ENCODE peak calls at places on chromosomes 1 and 21, in four cellular contexts. One of them, this sample, is unnamed.

GRCh38 chr1:209697082-209697481 is 7.6 kb upstream of the HSD11B1 start:
- DNase-seq in A549: no peak
- DNase-seq in neural progenitor cell: no peak
- DNase-seq in fibroblast of lung: no peak
- DNase-seq in this sample: peak; percentile 12

GRCh38 chr1:54606096-54606989 is 17.0 kb downstream of the FAM151A start:
- DNase-seq in A549: no peak
- DNase-seq in neural progenitor cell: no peak
- DNase-seq in fibroblast of lung: no peak
- DNase-seq in this sample: no peak

GRCh38 chr1:86500731-86501130 is 32.0 kb downstream of the CLCA1 start:
- DNase-seq in neural progenitor cell: no peak
- DNase-seq in fibroblast of lung: peak; percentile 21
- DNase-seq in A549: no peak
- DNase-seq in this sample: no peak

GRCh38 chr1:176878750-176879536 is 285.6 kb downstream of the ASTN1 start:
- DNase-seq in A549: no peak
- DNase-seq in fibroblast of lung: no peak
- DNase-seq in neural progenitor cell: peak; percentile 49
- DNase-seq in this sample: peak; percentile 17

GRCh38 chr1:76950306-76950705 is 83.0 kb downstream of the ST6GALNAC5 start:
- DNase-seq in A549: no peak
- DNase-seq in neural progenitor cell: no peak
- DNase-seq in fibroblast of lung: no peak
- DNase-seq in this sample: no peak

GRCh38 chr1:73914994-73915393 is 283.0 kb downstream of the LRRIQ3 start:
- DNase-seq in A549: no peak
- DNase-seq in fibroblast of lung: no peak
- DNase-seq in neural progenitor cell: peak; percentile 60
- DNase-seq in this sample: no peak

GRCh38 chr1:101188311-101188710 is 48.5 kb upstream of the S1PR1 start:
- DNase-seq in A549: no peak
- DNase-seq in neural progenitor cell: no peak
- DNase-seq in fibroblast of lung: peak; percentile 35
- DNase-seq in this sample: no peak

GRCh38 chr1:20666804-20667203 is 5.6 kb upstream of the DDOST start:
- DNase-seq in A549: peak; percentile 46
- DNase-seq in fibroblast of lung: no peak
- DNase-seq in neural progenitor cell: no peak
- DNase-seq in this sample: peak; percentile 37

GRCh38 chr1:228076796-228077430 is 5.6 kb upstream of the ARF1 start:
- DNase-seq in A549: no peak
- DNase-seq in fibroblast of lung: no peak
- DNase-seq in neural progenitor cell: no peak
- DNase-seq in this sample: no peak

GRCh38 chr1:147890177-147890790 is 12.3 kb upstream of the GJA8 start:
- DNase-seq in fibroblast of lung: peak; percentile 41
- DNase-seq in A549: peak; percentile 60
- DNase-seq in neural progenitor cell: peak; percentile 92
- DNase-seq in this sample: peak; percentile 80

GRCh38 chr1:107622975-107623374 is 342.0 kb downstream of the VAV3 start:
- DNase-seq in neural progenitor cell: no peak
- DNase-seq in fibroblast of lung: peak; percentile 41
- DNase-seq in A549: no peak
- DNase-seq in this sample: no peak

GRCh38 chr1:64906447-64906846 is 59.9 kb downstream of the JAK1 start:
- DNase-seq in A549: no peak
- DNase-seq in fibroblast of lung: no peak
- DNase-seq in neural progenitor cell: no peak
- DNase-seq in this sample: no peak

GRCh38 chr21:31923756-31924155 is 50.9 kb downstream of the HUNK start:
- DNase-seq in fibroblast of lung: no peak
- DNase-seq in neural progenitor cell: no peak
- DNase-seq in A549: no peak
- DNase-seq in this sample: no peak

GRCh38 chr1:175757381-175758015 is 14.1 kb upstream of the TNR start:
- DNase-seq in fibroblast of lung: no peak
- DNase-seq in A549: peak; percentile 48
- DNase-seq in neural progenitor cell: peak; percentile 75
- DNase-seq in this sample: peak; percentile 59

GRCh38 chr1:15410223-15410883 is 665 bp downstream of the EFHD2 start:
- DNase-seq in neural progenitor cell: peak; percentile 35
- DNase-seq in fibroblast of lung: no peak
- DNase-seq in A549: no peak
- DNase-seq in this sample: no peak

GRCh38 chr1:27574871-27575831 is 28.8 kb downstream of the AHDC1 start:
- DNase-seq in fibroblast of lung: peak; percentile 84
- DNase-seq in A549: peak; percentile 46
- DNase-seq in neural progenitor cell: peak; percentile 94
- DNase-seq in this sample: peak; percentile 75

GRCh38 chr1:187691439-187691838 is 862.7 kb downstream of the PLA2G4A start:
- DNase-seq in A549: peak; percentile 33
- DNase-seq in neural progenitor cell: no peak
- DNase-seq in fibroblast of lung: peak; percentile 86
- DNase-seq in this sample: no peak

GRCh38 chr21:37369307-37369854 is 2.8 kb downstream of the DYRK1A start:
- DNase-seq in neural progenitor cell: no peak
- DNase-seq in fibroblast of lung: no peak
- DNase-seq in A549: no peak
- DNase-seq in this sample: no peak
- H3K4me1 ChIP-seq in neural progenitor cell: peaks cover 40% of the 10 kb centered on the region
- H3K4me1 ChIP-seq in fibroblast of lung: no peaks in the 10 kb centered on the region
- H3K4me1 ChIP-seq in A549: peaks cover 45% of the 10 kb centered on the region
- H3K4me1 ChIP-seq in this sample: peaks cover 46% of the 10 kb centered on the region

GRCh38 chr21:34871026-34871908 is 177.8 kb downstream of the RUNX1 start:
- DNase-seq in A549: no peak
- DNase-seq in neural progenitor cell: no peak
- DNase-seq in fibroblast of lung: no peak
- DNase-seq in this sample: no peak

GRCh38 chr21:34878501-34878900 is 170.6 kb downstream of the RUNX1 start:
- DNase-seq in fibroblast of lung: no peak
- DNase-seq in neural progenitor cell: no peak
- DNase-seq in A549: no peak
- DNase-seq in this sample: no peak

GRCh38 chr21:34877485-34878128 is 171.5 kb downstream of the RUNX1 start:
- DNase-seq in A549: no peak
- DNase-seq in fibroblast of lung: no peak
- DNase-seq in neural progenitor cell: no peak
- DNase-seq in this sample: no peak

GRCh38 chr21:34875830-34876229 is 173.3 kb downstream of the RUNX1 start:
- DNase-seq in neural progenitor cell: no peak
- DNase-seq in fibroblast of lung: peak; percentile 64
- DNase-seq in A549: no peak
- DNase-seq in this sample: no peak

GRCh38 chr21:34874689-34875513 is 174.2 kb downstream of the RUNX1 start:
- DNase-seq in A549: no peak
- DNase-seq in fibroblast of lung: peak; percentile 42
- DNase-seq in neural progenitor cell: no peak
- DNase-seq in this sample: no peak
- H3K4me3 ChIP-seq in A549: no peak overlapping the region
- H3K4me3 ChIP-seq in fibroblast of lung: no peak overlapping the region
- H3K4me3 ChIP-seq in neural progenitor cell: no peak overlapping the region
- H3K4me3 ChIP-seq in this sample: no peak overlapping the region

GRCh38 chr1:198540580-198540979 is at the start of gene ATP6V1G3:
- DNase-seq in neural progenitor cell: no peak
- DNase-seq in A549: no peak
- DNase-seq in fibroblast of lung: no peak
- DNase-seq in this sample: no peak
- H3K4me1 ChIP-seq in neural progenitor cell: no peaks in the 10 kb centered on the region
- H3K4me1 ChIP-seq in A549: no peaks in the 10 kb centered on the region
- H3K4me1 ChIP-seq in fibroblast of lung: no peaks in the 10 kb centered on the region
- H3K4me1 ChIP-seq in this sample: no peaks in the 10 kb centered on the region

GRCh38 chr21:43618940-43619339 is 40.3 kb downstream of the HSF2BP start:
- DNase-seq in neural progenitor cell: no peak
- DNase-seq in fibroblast of lung: no peak
- DNase-seq in A549: no peak
- DNase-seq in this sample: no peak
- H3K4me3 ChIP-seq in neural progenitor cell: no peak overlapping the region
- H3K4me3 ChIP-seq in fibroblast of lung: no peak overlapping the region
- H3K4me3 ChIP-seq in A549: no peak overlapping the region
- H3K4me3 ChIP-seq in this sample: no peak overlapping the region

This sample was measured in A673.